ENCODE peak calls at places on chromosomes 6 and 20, in five cellular contexts. S is aorta, N is endodermal cell, F is testis, J is mesenchymal stem cell. Z is an unnamed sample.
A peak's percentile ranks its signal among the peaks of the same experiment; 100 is the strongest.

GRCh38 chr20:19073584-19074198 is 138.8 kb upstream of the SLC24A3 start:
- DNase-seq in J (no peak), S (no peak), N (peak; percentile 82), F (no peak), Z (no peak)

GRCh38 chr6:20569000-20569610 is 34.8 kb downstream of the CDKAL1 start:
- DNase-seq in J (no peak), F (no peak), N (no peak), S (no peak), Z (no peak)

GRCh38 chr6:158595223-158595622 is 35.3 kb downstream of the TMEM181 start:
- DNase-seq in F (no peak), J (peak; percentile 17), S (no peak), N (no peak), Z (no peak)

GRCh38 chr6:125149256-125150144 is 4.1 kb upstream of the TPD52L1 start:
- DNase-seq in N (no peak), J (peak; percentile 54), S (no peak), F (no peak), Z (no peak)

GRCh38 chr6:43972915-43973304 is 154.3 kb downstream of the MRPL14 start:
- DNase-seq in N (peak; percentile 39), F (peak; percentile 80), J (peak; percentile 72), S (peak; percentile 92), Z (peak; percentile 95)

GRCh38 chr20:17664025-17664638 is 17.9 kb downstream of the RRBP1 start:
- DNase-seq in S (no peak), N (no peak), F (no peak), J (no peak), Z (no peak)

GRCh38 chr20:53500651-53501050 is 93.0 kb downstream of the ZNF217 start:
- DNase-seq in S (no peak), N (no peak), J (no peak), F (no peak), Z (no peak)

GRCh38 chr6:35905841-35906498 is 14.9 kb downstream of the SRPK1 start:
- DNase-seq in S (no peak), F (no peak), N (no peak), J (no peak), Z (no peak)

GRCh38 chr6:73774311-73774766 is 78.3 kb downstream of the CD109 start:
- DNase-seq in S (no peak), F (peak; percentile 31), J (peak; percentile 96), N (no peak), Z (peak; percentile 79)

GRCh38 chr6:117976030-117976651 is 69.1 kb downstream of the SLC35F1 start:
- DNase-seq in S (no peak), J (peak; percentile 43), N (no peak), F (no peak), Z (no peak)

GRCh38 chr20:16476032-16476431 is 97.2 kb downstream of the KIF16B start:
- DNase-seq in F (no peak), J (peak; percentile 71), S (no peak), N (no peak), Z (no peak)

GRCh38 chr6:167287513-167288048 is 3.5 kb upstream of the UNC93A start:
- DNase-seq in N (no peak), S (no peak), J (no peak), F (no peak), Z (no peak)

GRCh38 chr6:142378138-142378875 is 76.5 kb downstream of the ADGRG6 start:
- DNase-seq in N (no peak), S (no peak), F (peak; percentile 23), J (peak; percentile 62), Z (peak; percentile 46)

GRCh38 chr6:42010909-42011308 is 39.4 kb upstream of the TAF8 start:
- DNase-seq in N (no peak), S (no peak), F (no peak), J (no peak), Z (no peak)

GRCh38 chr6:130306377-130306776 is 59.4 kb upstream of the TMEM200A start:
- DNase-seq in J (peak; percentile 43), F (no peak), S (no peak), N (no peak), Z (no peak)

GRCh38 chr6:3325210-3325609 is 66.5 kb downstream of the PSMG4 start:
- DNase-seq in F (no peak), S (no peak), N (peak; percentile 6), J (peak; percentile 22), Z (peak; percentile 22)

GRCh38 chr20:44217342-44218092 is 6.9 kb upstream of the OSER1 start:
- DNase-seq in F (peak; percentile 86), S (no peak), N (peak; percentile 93), J (peak; percentile 72), Z (peak; percentile 72)

GRCh38 chr6:128882991-128883571 is at the start of gene LAMA2:
- DNase-seq in J (peak; percentile 83), N (peak; percentile 95), F (peak; percentile 92), S (peak; percentile 90), Z (peak; percentile 87)

GRCh38 chr6:149863846-149864577 is at the start of gene LRP11:
- DNase-seq in J (peak; percentile 84), F (peak; percentile 95), N (peak; percentile 97), S (peak; percentile 92), Z (peak; percentile 84)

GRCh38 chr6:47915017-47915416 is 133.2 kb downstream of the OPN5 start:
- DNase-seq in J (no peak), N (no peak), S (no peak), F (no peak), Z (no peak)

GRCh38 chr6:34806738-34807453 is 15.0 kb downstream of the BLTP3A start:
- DNase-seq in S (no peak), N (no peak), F (no peak), J (peak; percentile 36), Z (peak; percentile 38)

GRCh38 chr20:24309596-24309995 is 159.8 kb upstream of the SYNDIG1 start:
- DNase-seq in F (no peak), J (no peak), S (no peak), N (no peak), Z (no peak)

GRCh38 chr6:52590634-52590985 is 13.8 kb upstream of the TRAM2 start:
- DNase-seq in F (no peak), S (no peak), N (no peak), J (peak; percentile 69), Z (peak; percentile 81)

GRCh38 chr6:57216235-57217101 is 5.6 kb downstream of the RAB23 start:
- DNase-seq in J (no peak), N (no peak), S (no peak), F (no peak), Z (peak; percentile 50)

GRCh38 chr6:21263531-21264287 is 329.8 kb upstream of the SOX4 start:
- DNase-seq in F (peak; percentile 30), S (no peak), N (no peak), J (peak; percentile 26), Z (peak; percentile 2)

GRCh38 chr6:7587631-7588100 is 2.3 kb upstream of the SNRNP48 start:
- DNase-seq in F (no peak), S (no peak), J (peak; percentile 45), N (no peak), Z (no peak)

GRCh38 chr6:112205521-112206458 is 48.6 kb downstream of the LAMA4 start:
- DNase-seq in J (no peak), F (no peak), S (no peak), N (peak; percentile 65), Z (no peak)

GRCh38 chr6:165439928-165440554 is 130.6 kb upstream of the C6orf118 start:
- DNase-seq in N (no peak), S (no peak), J (peak; percentile 54), F (no peak), Z (no peak)

GRCh38 chr6:132395015-132395597 is 6.2 kb downstream of the MOXD1 start:
- DNase-seq in S (no peak), J (no peak), F (no peak), N (no peak), Z (no peak)

GRCh38 chr6:85344996-85345395 is 104.9 kb upstream of the NT5E start:
- DNase-seq in J (no peak), N (no peak), F (no peak), S (no peak), Z (no peak)

GRCh38 chr6:570812-571211 is 86.1 kb downstream of the HUS1B start:
- DNase-seq in N (no peak), S (no peak), F (no peak), J (no peak), Z (no peak)

GRCh38 chr6:154218336-154218735 is 138.3 kb downstream of the IPCEF1 start:
- DNase-seq in N (no peak), S (no peak), J (no peak), F (no peak), Z (no peak)

GRCh38 chr6:93916716-93917115 is 497.4 kb upstream of the EPHA7 start:
- DNase-seq in N (no peak), F (no peak), J (no peak), S (no peak), Z (no peak)

GRCh38 chr6:142907017-142907470 is 37.9 kb downstream of the HIVEP2 start:
- DNase-seq in N (no peak), F (no peak), J (no peak), S (no peak), Z (no peak)

GRCh38 chr20:42319614-42320013 is 701.4 kb upstream of the CHD6 start:
- DNase-seq in J (no peak), F (no peak), N (no peak), S (no peak), Z (no peak)
- H3K9me3 ChIP-seq in J (no peaks in the 10 kb centered on the region), F (no peaks in the 10 kb centered on the region), N (peaks cover 12% of the 10 kb centered on the region), S (no peaks in the 10 kb centered on the region), Z (no peaks in the 10 kb centered on the region)

GRCh38 chr20:21554985-21555384 is 41.1 kb upstream of the NKX2-2 start:
- DNase-seq in J (no peak), N (no peak), S (no peak), F (no peak), Z (no peak)
- H3K9me3 ChIP-seq in J (no peaks in the 10 kb centered on the region), N (no peaks in the 10 kb centered on the region), S (no peaks in the 10 kb centered on the region), F (no peaks in the 10 kb centered on the region), Z (no peaks in the 10 kb centered on the region)

DNA sequence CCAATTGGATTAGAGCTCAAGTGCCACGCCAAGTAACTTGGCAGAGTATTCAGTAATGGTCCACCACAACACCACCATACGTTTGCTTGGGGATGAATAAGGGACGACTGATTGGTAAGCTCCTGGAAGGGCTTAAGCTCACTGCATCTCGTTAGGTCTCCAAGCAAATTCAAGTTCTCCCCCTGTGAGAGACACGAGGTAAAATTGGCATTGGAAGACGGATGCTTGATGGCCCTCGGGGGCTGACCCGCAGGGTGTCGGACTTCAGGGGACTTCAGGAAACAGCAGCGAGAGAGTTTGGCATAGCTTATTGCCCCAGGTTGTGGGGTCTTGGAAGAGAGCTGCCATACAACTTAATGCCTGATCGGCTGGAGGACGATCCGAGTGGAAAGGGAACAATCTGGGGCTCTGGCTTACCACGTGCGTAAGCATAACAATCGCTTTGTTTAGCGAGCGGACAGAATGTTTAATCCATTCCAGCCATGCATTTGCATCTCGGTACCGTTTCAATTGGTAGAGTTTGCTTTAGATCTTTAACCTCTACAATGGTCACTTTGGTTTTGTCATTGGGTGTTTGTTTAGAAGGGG is 4.8 kb upstream of the ZNFX1 start:
- DNase-seq in F (no peak), S (no peak), N (peak; percentile 50), J (peak; percentile 15), Z (no peak)
- H3K9me3 ChIP-seq in F (no peaks in the 10 kb centered on the region), S (peaks cover 13% of the 10 kb centered on the region), N (peaks cover 56% of the 10 kb centered on the region), J (peaks cover 30% of the 10 kb centered on the region), Z (peaks cover 3% of the 10 kb centered on the region)

GRCh38 chr20:31239139-31239538 is 18.3 kb upstream of the DEFB115 start:
- DNase-seq in J (no peak), F (no peak), N (no peak), S (no peak), Z (no peak)

GRCh38 chr20:31236953-31237352 is 20.5 kb upstream of the DEFB115 start:
- DNase-seq in S (no peak), F (no peak), N (no peak), J (no peak), Z (no peak)

DNA sequence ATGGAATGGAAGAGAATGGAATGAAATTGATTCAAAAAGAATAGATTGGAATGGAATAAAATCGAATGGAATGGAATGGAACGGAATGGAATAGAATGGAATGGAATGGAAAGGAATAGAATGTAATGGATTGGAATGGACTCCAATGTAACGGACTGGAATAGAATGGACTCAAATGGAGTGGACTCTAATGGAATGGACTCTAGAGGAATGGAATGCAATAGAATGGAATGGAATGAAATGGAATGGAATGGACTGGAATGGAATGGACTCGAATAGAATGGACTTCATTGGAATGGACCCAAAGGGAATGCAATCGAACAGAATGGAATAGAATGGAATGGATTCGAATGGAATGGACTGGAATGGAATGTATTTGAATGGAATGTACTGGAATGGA is 19.7 kb upstream of the DEFB115 start:
- DNase-seq in J (no peak), F (no peak), S (no peak), N (no peak), Z (no peak)
- H3K9me3 ChIP-seq in J (peaks cover 85% of the 10 kb centered on the region), F (no peaks in the 10 kb centered on the region), S (peaks cover 6% of the 10 kb centered on the region), N (peaks cover 100% of the 10 kb centered on the region), Z (peaks cover 24% of the 10 kb centered on the region)

Z was measured in MG63.